ENCODE peak calls at places on chromosomes 1 and 21, in four cellular contexts. B is endothelial cell of umbilical vein, O is IMR-90, C is keratinocyte. J is an unnamed sample.
A peak's percentile ranks its signal among the peaks of the same experiment; 100 is the strongest.

GRCh38 chr1:107795994-107796393 is 169.0 kb downstream of the VAV3 start:
- DNase-seq in B (no peak), O (no peak), C (no peak), J (no peak)

GRCh38 chr1:234515411-234515810 is 36.4 kb upstream of the TARBP1 start:
- DNase-seq in B (no peak), O (peak; percentile 59), C (no peak), J (no peak)

GRCh38 chr1:26788836-26789611 is 1.3 kb downstream of the PIGV start:
- DNase-seq in B (peak; percentile 77), O (peak; percentile 83), C (no peak), J (peak; percentile 88)

GRCh38 chr1:208080396-208081276 is 163.5 kb downstream of the PLXNA2 start:
- DNase-seq in B (no peak), O (no peak), C (no peak), J (no peak)

GRCh38 chr1:229207916-229208315 is 63.0 kb upstream of the RAB4A start:
- DNase-seq in B (no peak), O (no peak), C (no peak), J (no peak)

GRCh38 chr1:181531951-181532640 is 48.8 kb downstream of the CACNA1E start:
- DNase-seq in B (no peak), O (no peak), C (no peak), J (no peak)

GRCh38 chr1:221912230-221912629 is 170.3 kb upstream of the DUSP10 start:
- DNase-seq in B (no peak), O (peak; percentile 44), C (no peak), J (no peak)

GRCh38 chr1:27476222-27476621 is 13.7 kb downstream of the WASF2 start:
- DNase-seq in B (no peak), O (no peak), C (no peak), J (no peak)

GRCh38 chr1:5598824-5599395 is 393.3 kb downstream of the NPHP4 start:
- DNase-seq in B (no peak), O (no peak), C (no peak), J (no peak)

GRCh38 chr1:223022641-223023473 is 120.2 kb downstream of the TLR5 start:
- DNase-seq in B (no peak), O (no peak), C (no peak), J (no peak)

GRCh38 chr1:17802164-17802563 is 47.0 kb downstream of the ACTL8 start:
- DNase-seq in B (no peak), O (peak; percentile 38), C (no peak), J (no peak)

GRCh38 chr1:17877316-17877715 is 122.2 kb downstream of the ACTL8 start:
- DNase-seq in B (no peak), O (no peak), C (no peak), J (no peak)

GRCh38 chr1:235809949-235810348 is 56.8 kb downstream of the LYST start:
- DNase-seq in B (no peak), O (peak; percentile 87), C (no peak), J (no peak)

GRCh38 chr1:156407344-156407743 is 38.3 kb downstream of the RHBG start:
- DNase-seq in B (no peak), O (no peak), C (no peak), J (no peak)

GRCh38 chr21:38181101-38181500 is 75.7 kb upstream of the KCNJ15 start:
- DNase-seq in B (no peak), O (no peak), C (no peak), J (no peak)

GRCh38 chr1:91744973-91745648 is 140.8 kb downstream of the TGFBR3 start:
- DNase-seq in B (peak; percentile 87), O (no peak), C (no peak), J (no peak)

GRCh38 chr1:88549536-88549935 is 134.5 kb upstream of the PKN2 start:
- DNase-seq in B (peak; percentile 10), O (peak; percentile 3), C (no peak), J (no peak)

GRCh38 chr1:12232221-12232620 is 2.4 kb downstream of the VPS13D start:
- DNase-seq in B (no peak), O (no peak), C (peak; percentile 91), J (no peak)

GRCh38 chr1:34740161-34740875 is 14.5 kb upstream of the GJB5 start:
- DNase-seq in B (no peak), O (no peak), C (no peak), J (peak; percentile 30)

GRCh38 chr1:23673086-23673813 is 18.4 kb upstream of the RPL11 start:
- DNase-seq in B (peak; percentile 38), O (peak; percentile 69), C (peak; percentile 87), J (peak; percentile 66)

GRCh38 chr1:107877092-107877491 is 87.9 kb downstream of the VAV3 start:
- DNase-seq in B (no peak), O (peak; percentile 21), C (no peak), J (no peak)

GRCh38 chr1:223141021-223141420 is 2.0 kb downstream of the TLR5 start:
- DNase-seq in B (no peak), O (peak; percentile 3), C (no peak), J (no peak)

GRCh38 chr1:89671775-89672488 is 39.0 kb downstream of the LRRC8C start:
- DNase-seq in B (peak; percentile 59), O (peak; percentile 66), C (peak; percentile 38), J (no peak)

GRCh38 chr1:159941139-159941866 is 4.1 kb downstream of the IGSF9 start:
- DNase-seq in B (no peak), O (no peak), C (no peak), J (no peak)

GRCh38 chr1:179910934-179911333 is 28.8 kb downstream of the TOR1AIP1 start:
- DNase-seq in B (no peak), O (peak; percentile 27), C (no peak), J (no peak)
- H3K9me1 ChIP-seq in B (no peaks in the 10 kb centered on the region), O (no peaks in the 10 kb centered on the region), C (no peaks in the 10 kb centered on the region), J (no peaks in the 10 kb centered on the region)

GRCh38 chr1:186518395-186518794 is 57.5 kb upstream of the PDC start:
- DNase-seq in B (no peak), O (no peak), C (no peak), J (no peak)
- H3K9me1 ChIP-seq in B (no peaks in the 10 kb centered on the region), O (no peaks in the 10 kb centered on the region), C (no peaks in the 10 kb centered on the region), J (no peaks in the 10 kb centered on the region)

GRCh38 chr1:154661110-154661509 is 53.1 kb upstream of the ADAR start:
- DNase-seq in B (no peak), O (no peak), C (no peak), J (no peak)

GRCh38 chr1:154659823-154660592 is 52.0 kb upstream of the ADAR start:
- DNase-seq in B (no peak), O (no peak), C (no peak), J (no peak)

GRCh38 chr1:154652893-154653292 is 44.9 kb upstream of the ADAR start:
- DNase-seq in B (no peak), O (no peak), C (no peak), J (no peak)

DNA sequence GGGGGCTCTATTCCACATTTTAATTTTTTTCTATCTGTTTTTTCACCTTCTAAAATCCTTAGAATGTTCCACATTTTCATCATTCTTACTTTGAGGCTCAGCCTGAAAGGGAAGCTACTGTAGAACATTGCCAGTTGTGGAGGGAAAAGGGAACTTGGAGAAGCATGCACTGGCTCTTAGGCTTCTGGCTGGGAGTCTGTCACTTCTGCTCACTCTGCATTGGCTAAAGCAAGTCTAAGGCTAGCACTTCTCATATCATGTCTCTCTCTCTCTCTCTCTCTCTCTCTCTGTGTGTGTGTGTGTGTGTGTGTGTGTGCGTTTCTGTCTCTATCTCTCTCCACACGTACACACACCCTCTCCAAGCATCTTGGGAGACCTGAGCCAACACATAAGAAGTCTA is 49.6 kb upstream of the ADAR start:
- DNase-seq in B (no peak), O (no peak), C (no peak), J (peak; percentile 12)
- H3K9me1 ChIP-seq in B (no peaks in the 10 kb centered on the region), O (no peaks in the 10 kb centered on the region), C (no peaks in the 10 kb centered on the region), J (no peaks in the 10 kb centered on the region)

DNA sequence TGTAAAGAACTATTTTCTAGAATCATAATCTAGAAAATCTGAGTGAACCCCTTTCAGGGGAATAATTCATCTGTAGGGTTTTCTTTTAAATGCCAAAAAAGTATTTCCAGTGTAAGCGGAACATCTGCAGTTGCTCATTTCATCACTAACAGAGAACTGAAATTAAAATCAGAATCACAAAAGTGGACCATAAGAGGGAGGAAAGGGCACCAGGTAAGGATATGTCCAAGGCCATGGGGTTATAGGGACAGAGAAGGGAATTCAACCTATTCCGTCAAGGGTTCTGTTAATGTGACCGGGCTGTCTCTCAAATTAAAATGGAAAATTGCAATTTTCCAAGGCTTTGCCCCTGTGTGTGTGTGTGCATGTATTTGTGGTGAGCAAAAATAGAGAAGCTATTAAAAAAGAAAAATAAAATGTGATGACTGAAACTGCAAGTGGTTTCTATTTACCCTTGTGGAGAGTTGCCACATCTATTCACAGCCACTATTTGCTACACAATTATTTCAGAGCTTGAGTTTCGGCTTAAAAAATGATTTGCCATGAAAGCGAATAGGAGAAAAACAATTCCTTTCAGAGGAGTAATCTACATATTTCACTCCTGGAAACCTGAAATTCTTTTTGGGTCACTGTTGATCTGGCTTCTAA is 53.1 kb downstream of the APP start:
- DNase-seq in B (no peak), O (no peak), C (no peak), J (no peak)
- H3K9me1 ChIP-seq in B (no peaks in the 10 kb centered on the region), O (peaks cover 12% of the 10 kb centered on the region), C (no peaks in the 10 kb centered on the region), J (no peaks in the 10 kb centered on the region)

DNA sequence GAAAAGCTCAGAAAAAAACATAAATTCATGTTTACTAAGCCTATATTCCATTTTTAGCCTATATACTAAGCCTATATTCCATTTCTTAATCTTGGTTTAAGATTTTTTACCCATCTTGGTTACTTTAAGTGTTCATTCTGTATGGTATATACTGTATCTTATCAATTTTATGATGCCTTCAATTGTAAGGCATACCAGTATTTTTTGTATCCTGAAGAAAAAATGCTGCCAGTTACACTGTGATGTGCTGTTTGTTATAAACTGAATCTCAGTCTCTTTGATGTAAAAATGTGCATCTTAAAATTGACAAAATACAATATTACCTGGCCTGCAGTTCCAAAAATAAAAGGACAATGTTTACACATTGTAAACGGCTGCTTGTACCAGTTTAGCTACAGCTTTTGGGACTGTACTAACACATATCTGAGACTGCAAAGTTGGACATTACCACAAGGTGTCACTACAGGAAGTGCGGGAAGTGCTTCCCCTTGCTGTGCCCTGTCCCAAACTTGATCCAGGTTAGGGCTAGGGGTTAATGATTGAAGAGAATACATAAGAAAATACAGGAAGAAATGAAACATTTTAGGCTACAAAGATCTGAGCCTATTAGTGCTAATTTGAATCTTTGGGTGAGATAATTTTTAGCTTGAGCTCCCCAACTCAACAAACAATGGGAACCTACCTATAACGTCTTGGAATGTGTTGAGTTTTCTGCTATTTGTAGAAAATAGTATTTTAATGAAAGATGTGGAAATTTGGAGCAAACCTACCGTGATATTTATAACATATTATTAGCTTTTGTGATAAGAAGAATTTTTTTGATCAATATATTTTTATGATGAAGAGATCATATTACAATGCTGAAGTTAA is 108.9 kb downstream of the LBR start:
- DNase-seq in B (peak; percentile 38), O (peak; percentile 36), C (no peak), J (peak; percentile 27)
- H3K9me1 ChIP-seq in B (no peaks in the 10 kb centered on the region), O (no peaks in the 10 kb centered on the region), C (no peaks in the 10 kb centered on the region), J (no peaks in the 10 kb centered on the region)

DNA sequence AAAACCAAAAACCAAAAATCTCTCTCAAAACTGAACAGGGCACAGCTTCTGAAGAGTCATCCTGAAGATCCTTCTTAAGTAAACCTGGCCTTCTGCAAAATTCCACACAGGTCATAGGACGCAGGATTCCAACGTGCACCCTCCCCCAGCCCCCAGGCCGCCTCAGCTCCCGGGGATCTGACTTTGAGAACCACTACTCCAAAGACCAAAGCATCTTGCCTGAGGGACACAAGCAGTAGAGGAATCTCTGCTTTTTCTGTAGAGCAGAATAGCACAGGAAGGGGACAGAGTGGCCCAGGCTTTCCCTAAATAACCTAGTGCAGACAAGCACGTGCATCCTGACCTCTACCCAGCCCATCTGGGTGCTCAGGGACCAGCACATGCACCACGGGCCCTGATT is 104.8 kb upstream of the VAMP3 start:
- DNase-seq in B (no peak), O (no peak), C (no peak), J (no peak)
- H3K9me1 ChIP-seq in B (no peaks in the 10 kb centered on the region), O (no peaks in the 10 kb centered on the region), C (no peaks in the 10 kb centered on the region), J (no peaks in the 10 kb centered on the region)